ENCODE peak calls at places on chromosomes 2 and 18, in seven cellular contexts. I is pancreas, E is left ventricle myocardium inferior, C is right lobe of liver, K is esophagus squamous epithelium, V is OCI-LY7, O is tibial artery. U is an unnamed sample. For H3K4me1, the result is how much of the 10 kb centered on the place peaks cover.

GRCh38 chr2:170409164-170409535 is 231.2 kb downstream of the MYO3B start:
- DNase-seq in I (peak), E (peak), C (peak), K (peak), V (peak), O (peak), U (peak)

GRCh38 chr2:201730651-201731280 is 32.3 kb upstream of the MPP4 start:
- DNase-seq in I (no peak), E (no peak), C (no peak), K (no peak), V (no peak), O (no peak), U (no peak)

GRCh38 chr18:61850756-61851155 is 42.1 kb downstream of the RNF152 start:
- DNase-seq in I (no peak), E (no peak), C (no peak), K (no peak), V (no peak), O (no peak), U (no peak)

GRCh38 chr2:189819297-189819704 is 35.1 kb downstream of the PMS1 start:
- DNase-seq in I (no peak), E (no peak), C (no peak), K (no peak), V (no peak), O (no peak), U (no peak)

GRCh38 chr2:187656123-187656522 is 101.9 kb upstream of the TFPI start:
- DNase-seq in I (no peak), E (no peak), C (no peak), K (no peak), V (no peak), O (no peak), U (no peak)

GRCh38 chr2:32735370-32735769 is 107.5 kb downstream of the TTC27 start:
- DNase-seq in I (no peak), E (no peak), C (no peak), K (no peak), V (no peak), O (no peak), U (no peak)

GRCh38 chr2:175575346-175576258 is 394.1 kb upstream of the ATP5MC3 start:
- DNase-seq in I (no peak), E (no peak), C (no peak), K (no peak), V (no peak), O (no peak), U (no peak)

GRCh38 chr18:48337053-48337452 is 72.1 kb downstream of the ZBTB7C start:
- DNase-seq in I (no peak), E (no peak), C (no peak), K (no peak), V (no peak), O (peak), U (no peak)

GRCh38 chr2:24231461-24231881 is 56.6 kb downstream of the FAM228A start:
- DNase-seq in I (no peak), E (no peak), C (no peak), K (no peak), V (no peak), O (no peak), U (no peak)

GRCh38 chr2:70887550-70888229 is 48.0 kb upstream of the ATP6V1B1 start:
- DNase-seq in I (peak), E (no peak), C (peak), K (no peak), V (no peak), O (no peak), U (no peak)

GRCh38 chr2:235235977-235236767 is 257.7 kb upstream of the AGAP1 start:
- DNase-seq in I (no peak), E (no peak), C (no peak), K (no peak), V (no peak), O (no peak), U (no peak)

GRCh38 chr2:195863564-195863963 is 205.1 kb downstream of the DNAH7 start:
- DNase-seq in I (no peak), E (no peak), C (no peak), K (no peak), V (no peak), O (no peak), U (no peak)

GRCh38 chr18:72155327-72155726 is 388.8 kb downstream of the CBLN2 start:
- DNase-seq in I (no peak), E (no peak), C (no peak), K (no peak), V (no peak), O (no peak), U (no peak)

GRCh38 chr2:24850944-24851343 is 57.7 kb downstream of the CENPO start:
- DNase-seq in I (no peak), E (peak), C (no peak), K (no peak), V (no peak), O (no peak), U (no peak)

DNA sequence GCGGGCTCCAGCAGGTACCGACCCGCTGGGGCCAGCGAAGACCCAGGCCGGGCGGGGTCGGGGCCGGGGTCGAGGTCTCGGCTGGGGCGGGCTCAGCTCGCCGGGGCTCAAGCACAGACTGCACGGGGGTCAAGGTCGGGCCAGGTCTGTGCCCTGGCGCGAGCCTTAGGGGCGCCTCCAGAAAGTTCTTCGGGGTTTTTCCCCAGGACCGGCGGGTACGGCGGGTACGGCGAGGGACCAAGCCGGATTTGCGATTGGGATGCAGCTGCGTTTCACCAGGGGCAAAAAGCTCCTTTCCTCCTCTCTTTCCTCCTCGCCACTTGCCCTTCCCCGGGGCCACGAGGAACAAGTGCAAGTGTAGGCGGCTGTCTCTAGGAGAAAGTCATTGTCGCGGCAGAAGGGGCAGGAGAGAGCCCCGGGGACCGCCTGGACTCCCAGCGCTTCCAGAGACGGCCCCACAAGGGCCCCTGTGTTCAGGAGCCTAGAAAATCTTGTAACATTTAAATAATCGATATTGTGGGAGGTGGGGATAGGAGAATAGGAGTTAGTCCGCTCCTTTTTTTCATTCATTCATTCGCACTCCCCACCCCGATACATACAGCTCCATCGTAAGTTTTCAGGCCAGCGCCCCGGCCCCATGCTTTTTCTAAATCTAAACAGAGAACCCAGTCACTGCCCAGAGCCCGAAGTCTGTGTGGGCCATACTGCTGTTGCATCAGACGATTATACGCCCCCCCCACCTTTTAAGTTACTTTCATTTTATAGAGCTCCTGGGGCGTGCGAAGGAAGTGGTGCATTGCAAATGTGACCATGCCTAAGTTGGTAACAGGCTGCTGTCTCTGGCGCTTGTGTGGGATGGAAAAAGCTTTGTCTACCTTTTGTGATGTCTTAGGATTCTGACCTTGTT is 679 bp downstream of the PMAIP1 start:
- DNase-seq in I (no peak), E (peak), C (no peak), K (no peak), V (peak), O (no peak), U (no peak)
- H3K4me1 ChIP-seq in I (under half), E (under half), C (under half), K (under half), V (under half), O (under half), U (under half)

DNA sequence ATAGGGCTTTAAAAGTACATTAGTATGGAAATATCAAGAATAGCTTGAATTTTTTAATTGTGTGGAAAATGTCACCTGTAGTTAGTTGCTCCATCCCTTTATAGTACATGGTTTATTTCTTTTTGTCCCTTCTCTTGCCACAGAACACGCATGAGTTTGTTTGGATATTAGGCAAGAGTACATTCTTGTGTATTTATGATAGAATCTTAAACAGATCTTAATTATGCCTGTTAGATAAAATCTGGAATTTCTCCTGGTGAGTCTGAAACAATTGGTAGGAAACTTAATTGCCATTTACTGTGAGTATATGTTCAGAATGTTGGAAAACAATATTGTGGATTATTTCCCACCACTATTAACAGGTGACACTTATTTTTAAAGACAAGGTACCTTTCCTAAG is 30.2 kb upstream of the CABYR start:
- DNase-seq in I (no peak), E (no peak), C (no peak), K (no peak), V (no peak), O (no peak), U (no peak)
- TF ChIP-seq CTCF in I (no peak), E (no peak), C (no peak), K (no peak), V (no peak), O (no peak), U (no peak)

GRCh38 chr2:40487592-40487991 is 35.7 kb upstream of the SLC8A1 start:
- DNase-seq in I (no peak), E (no peak), C (no peak), K (no peak), V (no peak), O (no peak), U (no peak)

GRCh38 chr2:40482091-40482490 is 30.2 kb upstream of the SLC8A1 start:
- DNase-seq in I (no peak), E (no peak), C (no peak), K (no peak), V (no peak), O (no peak), U (no peak)

GRCh38 chr2:40488101-40488598 is 36.3 kb upstream of the SLC8A1 start:
- DNase-seq in I (no peak), E (no peak), C (no peak), K (no peak), V (peak), O (no peak), U (no peak)

GRCh38 chr2:40483590-40483989 is 31.7 kb upstream of the SLC8A1 start:
- DNase-seq in I (no peak), E (no peak), C (no peak), K (no peak), V (no peak), O (no peak), U (no peak)

GRCh38 chr2:40485319-40485718 is 33.4 kb upstream of the SLC8A1 start:
- DNase-seq in I (no peak), E (no peak), C (no peak), K (no peak), V (no peak), O (no peak), U (no peak)
- H3K4me1 ChIP-seq in I (under half), E (half or more), C (under half), K (under half), V (under half), O (under half), U (under half)

DNA sequence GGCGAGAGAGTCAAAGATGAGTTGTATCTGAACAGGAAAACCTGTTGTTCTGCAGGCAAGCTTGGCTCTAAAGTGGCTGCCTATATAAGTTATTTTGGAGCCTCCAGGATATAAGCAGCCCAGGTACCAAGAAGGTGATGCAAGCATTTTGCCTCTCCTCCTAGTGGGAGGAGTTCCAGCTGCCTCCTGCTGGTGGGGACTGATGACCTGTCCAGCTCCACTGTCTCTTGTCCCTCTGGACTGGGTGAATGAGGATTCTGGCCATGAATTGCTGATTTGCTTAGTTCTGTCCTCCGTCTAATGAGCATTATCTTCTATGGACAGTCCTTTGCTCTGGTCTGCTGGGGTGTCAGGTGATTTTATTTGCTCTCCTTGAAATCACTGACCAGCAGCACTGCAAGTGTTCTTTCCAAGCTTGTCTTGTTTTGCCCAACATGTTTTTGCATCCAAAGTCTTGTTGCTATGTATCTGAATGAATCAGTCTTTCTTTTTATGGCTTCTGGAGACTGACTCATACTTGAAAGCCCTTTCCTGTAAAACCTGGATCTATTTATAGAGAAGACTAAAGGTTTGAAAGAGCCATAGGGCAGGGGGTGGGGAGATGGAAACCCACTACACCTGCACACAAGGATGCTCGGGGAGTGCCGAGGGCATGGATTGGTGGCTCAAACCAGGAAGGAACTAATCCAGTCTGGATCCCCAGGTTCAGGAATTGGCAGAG is 40.6 kb upstream of the EFHD1 start:
- DNase-seq in I (no peak), E (no peak), C (no peak), K (no peak), V (no peak), O (peak), U (no peak)
- TF ChIP-seq CTCF in I (no peak), E (no peak), C (peak), K (no peak), V (no peak), O (no peak), U (no peak)

GRCh38 chr2:173099804-173100203 is 24.2 kb downstream of the MAP3K20 start:
- DNase-seq in I (no peak), E (no peak), C (no peak), K (no peak), V (no peak), O (no peak), U (no peak)
- H3K4me1 ChIP-seq in I (under half), E (half or more), C (under half), K (under half), V (under half), O (under half), U (under half)

GRCh38 chr18:59994357-59994756 is 94.6 kb downstream of the PMAIP1 start:
- DNase-seq in I (no peak), E (no peak), C (no peak), K (no peak), V (peak), O (no peak), U (no peak)
- TF ChIP-seq CTCF in I (no peak), E (no peak), C (no peak), K (no peak), V (peak), O (no peak), U (no peak)

DNA sequence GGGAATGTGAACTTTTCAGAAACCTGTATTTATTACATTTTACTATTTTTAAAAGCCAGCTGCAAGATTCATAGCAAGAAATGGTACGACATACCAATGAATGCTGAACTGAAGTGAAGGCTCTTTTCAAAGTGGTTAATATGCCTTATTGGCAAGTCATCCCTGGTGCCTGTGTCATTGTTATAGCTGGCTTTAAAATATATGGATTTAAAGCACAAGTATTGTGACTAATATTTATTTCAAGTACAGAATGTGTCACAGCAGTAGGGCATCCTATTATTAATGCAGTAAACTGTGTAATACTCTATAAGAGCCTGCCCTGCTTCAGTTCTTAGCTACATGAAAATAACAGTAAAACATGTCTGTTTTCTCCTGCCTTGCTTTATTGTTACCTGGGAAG is 10.8 kb downstream of the TSHZ1 start:
- DNase-seq in I (no peak), E (no peak), C (no peak), K (no peak), V (no peak), O (no peak), U (no peak)
- H3K4me1 ChIP-seq in I (under half), E (half or more), C (under half), K (half or more), V (under half), O (under half), U (under half)

GRCh38 chr2:46772500-46772899 is 143.1 kb downstream of the MCFD2 start:
- DNase-seq in I (no peak), E (no peak), C (no peak), K (no peak), V (no peak), O (no peak), U (no peak)

GRCh38 chr2:46767706-46768105 is 147.9 kb downstream of the MCFD2 start:
- DNase-seq in I (no peak), E (no peak), C (no peak), K (no peak), V (no peak), O (no peak), U (no peak)

GRCh38 chr2:46771309-46771708 is 144.3 kb downstream of the MCFD2 start:
- DNase-seq in I (no peak), E (no peak), C (no peak), K (no peak), V (no peak), O (no peak), U (no peak)

GRCh38 chr2:46770622-46771021 is 145.0 kb downstream of the MCFD2 start:
- DNase-seq in I (no peak), E (no peak), C (no peak), K (no peak), V (no peak), O (no peak), U (no peak)

GRCh38 chr2:46769809-46770208 is 145.8 kb downstream of the MCFD2 start:
- DNase-seq in I (no peak), E (no peak), C (no peak), K (no peak), V (peak), O (no peak), U (no peak)
- TF ChIP-seq CTCF in I (no peak), E (no peak), C (peak), K (no peak), V (peak), O (no peak), U (no peak)